ENCODE peak calls at places on chromosomes 5 and 9, in four cellular contexts. D is CD4-positive, alpha-beta T cell; F is heart left ventricle; Y is GM20000. S is an unnamed sample.

GRCh38 chr5:17882760-17883488 is 248.7 kb downstream of the TAF11L14 start:
- DNase-seq in D (no peak), F (no peak), Y (no peak), S (no peak)

GRCh38 chr5:14257995-14258403 is 114.9 kb downstream of the TRIO start:
- DNase-seq in D (no peak), F (no peak), Y (no peak), S (no peak)

GRCh38 chr9:124975131-124975530 is 34.2 kb upstream of the GOLGA1 start:
- DNase-seq in D (no peak), F (no peak), Y (no peak), S (no peak)

GRCh38 chr9:33448159-33448511 is 742 bp upstream of the AQP3 start:
- DNase-seq in D (no peak), F (no peak), Y (no peak), S (no peak)

GRCh38 chr5:142013734-142014495 is 1.1 kb upstream of the GNPDA1 start:
- DNase-seq in D (no peak), F (peak), Y (no peak), S (no peak)

GRCh38 chr9:126661521-126662251 is 48.0 kb downstream of the LMX1B start:
- DNase-seq in D (no peak), F (no peak), Y (no peak), S (no peak)

GRCh38 chr9:112176410-112177010 is 1.4 kb upstream of the SUSD1 start:
- DNase-seq in D (no peak), F (no peak), Y (peak), S (no peak)

GRCh38 chr5:132202711-132203463 is 24.8 kb downstream of the P4HA2 start:
- DNase-seq in D (no peak), F (no peak), Y (no peak), S (no peak)

GRCh38 chr9:113715086-113715485 is 161.0 kb upstream of the ZNF618 start:
- DNase-seq in D (no peak), F (no peak), Y (no peak), S (no peak)

GRCh38 chr5:138103321-138103637 is 19.4 kb downstream of the WNT8A start:
- DNase-seq in D (no peak), F (no peak), Y (no peak), S (no peak)

GRCh38 chr5:129094924-129095797 is 612 bp downstream of the ISOC1 start:
- DNase-seq in D (peak), F (peak), Y (peak), S (peak)

GRCh38 chr9:122168356-122168755 is 8.6 kb downstream of the MORN5 start:
- DNase-seq in D (no peak), F (no peak), Y (no peak), S (no peak)

GRCh38 chr5:128146671-128147070 is 63.1 kb downstream of the SLC12A2 start:
- DNase-seq in D (no peak), F (no peak), Y (no peak), S (no peak)

GRCh38 chr9:72092820-72093219 is 32.4 kb upstream of the C9orf57 start:
- DNase-seq in D (no peak), F (no peak), Y (no peak), S (no peak)

GRCh38 chr5:121981254-121981653 is 19.5 kb downstream of the SRFBP1 start:
- DNase-seq in D (no peak), F (no peak), Y (no peak), S (no peak)

GRCh38 chr5:160064979-160065619 is 54.2 kb downstream of the PWWP2A start:
- DNase-seq in D (no peak), F (no peak), Y (no peak), S (no peak)

GRCh38 chr5:51465165-51465564 is 81.9 kb downstream of the ISL1 start:
- DNase-seq in D (no peak), F (no peak), Y (no peak), S (no peak)

GRCh38 chr5:122267195-122267594 is 44.8 kb upstream of the SNCAIP start:
- DNase-seq in D (no peak), F (no peak), Y (no peak), S (no peak)

GRCh38 chr5:88830567-88830966 is 52.4 kb downstream of the MEF2C start:
- DNase-seq in D (no peak), F (no peak), Y (no peak), S (no peak)

GRCh38 chr9:13078164-13078563 is 201.3 kb downstream of the MPDZ start:
- DNase-seq in D (no peak), F (no peak), Y (no peak), S (no peak)

GRCh38 chr5:160468576-160468975 is 46.9 kb downstream of the PTTG1 start:
- DNase-seq in D (no peak), F (no peak), Y (no peak), S (no peak)

GRCh38 chr5:27038476-27038875 is at the start of gene CDH9:
- DNase-seq in D (no peak), F (no peak), Y (no peak), S (no peak)

GRCh38 chr5:140678993-140679392 is 5.6 kb upstream of the DND1 start:
- DNase-seq in D (no peak), F (no peak), Y (no peak), S (no peak)

GRCh38 chr5:478355-478981 is 35.5 kb downstream of the EXOC3 start:
- DNase-seq in D (no peak), F (no peak), Y (no peak), S (no peak)

GRCh38 chr9:130835441-130836298 is 616 bp downstream of the ABL1 start:
- DNase-seq in D (peak), F (peak), Y (peak), S (no peak)

GRCh38 chr9:130306826-130307666 is 41.5 kb downstream of the HMCN2 start:
- DNase-seq in D (no peak), F (no peak), Y (no peak), S (no peak)

GRCh38 chr9:65435464-65435863 is 150.5 kb upstream of the FOXD4L5 start:
- DNase-seq in D (no peak), F (no peak), Y (no peak), S (no peak)

GRCh38 chr5:143874312-143874711 is 62.4 kb downstream of the HMHB1 start:
- DNase-seq in D (no peak), F (no peak), Y (no peak), S (no peak)

GRCh38 chr5:89857790-89858189 is 551.8 kb downstream of the CETN3 start:
- DNase-seq in D (no peak), F (no peak), Y (no peak), S (no peak)

GRCh38 chr9:134644715-134645606 is 3.4 kb downstream of the COL5A1 start:
- DNase-seq in D (no peak), F (peak), Y (no peak), S (peak)

GRCh38 chr5:31976161-31976560 is 198.0 kb downstream of the GOLPH3 start:
- DNase-seq in D (no peak), F (no peak), Y (no peak), S (no peak)

GRCh38 chr5:157148734-157149615 is 6.3 kb upstream of the MED7 start:
- DNase-seq in D (peak), F (no peak), Y (peak), S (peak)
- TF ChIP-seq CTCF in D (peak), F (peak), Y (peak), S (no peak)

DNA sequence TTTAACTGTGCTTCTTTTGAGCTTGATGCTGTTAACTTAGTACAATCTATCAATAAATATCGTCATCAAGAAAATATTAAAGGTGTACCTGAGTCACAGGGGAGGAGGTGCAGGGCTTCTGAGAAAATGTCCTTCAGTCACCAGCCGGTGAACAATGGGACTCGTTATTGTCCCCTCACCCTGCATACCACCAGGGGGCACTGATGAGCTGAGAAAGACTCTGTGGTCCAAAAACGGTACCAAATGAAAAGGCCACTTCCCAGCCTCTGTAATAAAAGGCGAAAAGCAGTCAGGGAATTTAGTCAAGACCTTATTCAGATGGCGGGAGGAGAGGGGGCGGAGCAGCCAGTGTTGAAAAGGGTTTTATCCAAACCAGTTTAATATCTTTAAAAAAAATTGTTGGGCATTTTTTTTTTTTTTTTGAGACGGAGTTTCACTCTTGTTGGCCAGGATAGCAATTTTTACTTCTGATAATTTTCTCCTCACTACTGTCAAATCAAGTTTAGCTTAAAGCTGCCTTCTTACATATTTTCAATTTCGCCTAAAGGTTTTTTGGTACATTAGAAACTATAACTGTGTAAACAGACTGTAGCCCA is 271.9 kb upstream of the ADAMTS16 start:
- DNase-seq in D (no peak), F (no peak), Y (peak), S (peak)
- TF ChIP-seq CTCF in D (peak), F (peak), Y (peak), S (peak)

DNA sequence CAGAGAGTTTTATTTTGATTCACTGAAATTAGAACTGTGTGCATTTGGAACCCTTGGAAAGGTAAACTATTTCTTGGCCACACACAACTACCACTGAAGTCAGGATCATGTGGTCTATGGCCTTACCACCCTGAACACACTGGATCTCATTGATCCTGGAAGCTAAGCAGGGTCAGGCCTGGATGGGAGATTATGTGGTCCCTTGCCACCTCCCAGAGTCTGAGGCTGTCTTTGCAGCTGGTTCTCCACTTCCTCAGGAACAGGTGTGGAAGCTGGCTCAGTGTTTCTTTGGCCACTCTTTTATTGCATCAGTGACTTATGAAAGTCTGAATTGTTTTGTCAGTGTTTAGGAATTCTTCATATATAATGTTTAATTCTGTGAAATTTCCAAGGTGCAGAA is 89.2 kb downstream of the TEK start:
- DNase-seq in D (no peak), F (no peak), Y (no peak), S (no peak)
- TF ChIP-seq CTCF in D (no peak), F (peak), Y (no peak), S (no peak)

GRCh38 chr5:81815318-81815717 is 64.4 kb upstream of the SSBP2 start:
- DNase-seq in D (no peak), F (no peak), Y (no peak), S (no peak)
- TF ChIP-seq CTCF in D (no peak), F (no peak), Y (no peak), S (no peak)

GRCh38 chr5:126100767-126101166 is 322.4 kb upstream of the GRAMD2B start:
- DNase-seq in D (no peak), F (no peak), Y (no peak), S (no peak)
- TF ChIP-seq CTCF in D (no peak), F (no peak), Y (no peak), S (no peak)